ENCODE peak calls at places on chromosomes 11 and 22, in four cellular contexts. One of them, this sample, is unnamed. For H3K4me1, the result is how much of the 10 kb centered on the place peaks cover.

GRCh38 chr22:45201678-45202332 is 38.1 kb downstream of the NUP50 start:
- DNase-seq in H1: peak
- DNase-seq in CD4-positive, CD25-positive, alpha-beta regulatory T cell: no peak
- DNase-seq in CD8-positive, alpha-beta memory T cell: no peak
- DNase-seq in this sample: peak

GRCh38 chr11:27058456-27058855 is 17.8 kb downstream of the BBOX1 start:
- DNase-seq in CD4-positive, CD25-positive, alpha-beta regulatory T cell: no peak
- DNase-seq in CD8-positive, alpha-beta memory T cell: no peak
- DNase-seq in H1: no peak
- DNase-seq in this sample: no peak

GRCh38 chr11:128324531-128325141 is 262.7 kb downstream of the ETS1 start:
- DNase-seq in CD4-positive, CD25-positive, alpha-beta regulatory T cell: peak
- DNase-seq in H1: no peak
- DNase-seq in CD8-positive, alpha-beta memory T cell: peak
- DNase-seq in this sample: no peak

GRCh38 chr22:44360686-44361381 is 48.1 kb upstream of the SHISAL1 start:
- DNase-seq in CD8-positive, alpha-beta memory T cell: no peak
- DNase-seq in CD4-positive, CD25-positive, alpha-beta regulatory T cell: no peak
- DNase-seq in H1: no peak
- DNase-seq in this sample: peak

GRCh38 chr22:36998620-36999351 is 20.5 kb downstream of the TST start:
- DNase-seq in H1: no peak
- DNase-seq in CD8-positive, alpha-beta memory T cell: no peak
- DNase-seq in CD4-positive, CD25-positive, alpha-beta regulatory T cell: no peak
- DNase-seq in this sample: no peak

GRCh38 chr11:120178441-120179070 is 32.3 kb upstream of the OAF start:
- DNase-seq in H1: no peak
- DNase-seq in CD4-positive, CD25-positive, alpha-beta regulatory T cell: no peak
- DNase-seq in CD8-positive, alpha-beta memory T cell: no peak
- DNase-seq in this sample: no peak

GRCh38 chr11:65373839-65374580 is 8.4 kb downstream of the SLC25A45 start:
- DNase-seq in CD4-positive, CD25-positive, alpha-beta regulatory T cell: no peak
- DNase-seq in CD8-positive, alpha-beta memory T cell: no peak
- DNase-seq in H1: no peak
- DNase-seq in this sample: no peak

GRCh38 chr22:29707471-29707870 is 12.3 kb upstream of the CABP7 start:
- DNase-seq in H1: no peak
- DNase-seq in CD4-positive, CD25-positive, alpha-beta regulatory T cell: no peak
- DNase-seq in CD8-positive, alpha-beta memory T cell: no peak
- DNase-seq in this sample: no peak

GRCh38 chr22:18058770-18059169 is 19.0 kb upstream of the PEX26 start:
- DNase-seq in CD4-positive, CD25-positive, alpha-beta regulatory T cell: no peak
- DNase-seq in H1: no peak
- DNase-seq in CD8-positive, alpha-beta memory T cell: no peak
- DNase-seq in this sample: no peak

GRCh38 chr22:38834991-38835390 is 8.8 kb downstream of the NPTXR start:
- DNase-seq in CD8-positive, alpha-beta memory T cell: no peak
- DNase-seq in CD4-positive, CD25-positive, alpha-beta regulatory T cell: no peak
- DNase-seq in H1: no peak
- DNase-seq in this sample: no peak

GRCh38 chr11:66316849-66317251 is at the start of gene CD248:
- DNase-seq in CD8-positive, alpha-beta memory T cell: no peak
- DNase-seq in H1: no peak
- DNase-seq in CD4-positive, CD25-positive, alpha-beta regulatory T cell: no peak
- DNase-seq in this sample: peak

GRCh38 chr11:59614277-59615131 is 1.1 kb downstream of the OSBP start:
- DNase-seq in H1: no peak
- DNase-seq in CD4-positive, CD25-positive, alpha-beta regulatory T cell: no peak
- DNase-seq in CD8-positive, alpha-beta memory T cell: no peak
- DNase-seq in this sample: no peak

GRCh38 chr11:24271798-24272197 is 225.1 kb upstream of the LUZP2 start:
- DNase-seq in CD4-positive, CD25-positive, alpha-beta regulatory T cell: no peak
- DNase-seq in CD8-positive, alpha-beta memory T cell: no peak
- DNase-seq in H1: no peak
- DNase-seq in this sample: no peak

GRCh38 chr11:100573911-100574513 is 113.1 kb upstream of the ARHGAP42 start:
- DNase-seq in CD4-positive, CD25-positive, alpha-beta regulatory T cell: no peak
- DNase-seq in CD8-positive, alpha-beta memory T cell: no peak
- DNase-seq in H1: no peak
- DNase-seq in this sample: no peak

GRCh38 chr11:95835351-95835750 is 45.1 kb downstream of the CEP57 start:
- DNase-seq in CD4-positive, CD25-positive, alpha-beta regulatory T cell: no peak
- DNase-seq in H1: no peak
- DNase-seq in CD8-positive, alpha-beta memory T cell: no peak
- DNase-seq in this sample: no peak

GRCh38 chr22:50613291-50613981 is 12.8 kb downstream of the MAPK8IP2 start:
- DNase-seq in CD8-positive, alpha-beta memory T cell: no peak
- DNase-seq in H1: peak
- DNase-seq in CD4-positive, CD25-positive, alpha-beta regulatory T cell: no peak
- DNase-seq in this sample: no peak

GRCh38 chr11:61037694-61038093 is 64.6 kb upstream of the CD5 start:
- DNase-seq in CD8-positive, alpha-beta memory T cell: no peak
- DNase-seq in CD4-positive, CD25-positive, alpha-beta regulatory T cell: no peak
- DNase-seq in H1: no peak
- DNase-seq in this sample: no peak

DNA sequence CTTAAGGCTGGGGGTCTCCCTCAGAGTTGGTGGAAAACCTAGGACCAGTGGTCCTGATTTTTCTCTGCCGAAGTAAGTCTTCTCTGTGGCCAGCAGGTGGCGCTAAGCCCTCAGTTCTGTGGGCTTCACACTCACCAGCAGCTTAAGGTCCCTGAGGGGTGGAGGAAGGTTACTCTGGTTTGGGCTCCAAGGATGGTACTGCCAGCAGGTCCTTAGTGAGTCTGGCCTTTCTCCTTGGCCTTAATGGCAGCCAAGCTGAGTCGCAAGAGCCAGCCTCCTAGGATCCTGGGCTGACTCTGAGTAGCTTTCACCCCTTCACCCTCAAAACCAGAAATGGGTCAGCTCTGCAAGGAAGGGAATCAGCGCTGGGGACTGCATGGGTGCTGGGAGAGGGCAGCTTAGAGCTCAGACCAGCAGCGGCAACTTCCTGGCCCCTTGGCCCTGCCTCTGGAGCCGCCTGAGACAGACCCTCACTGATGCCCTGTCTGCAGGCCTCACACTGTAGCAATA is 4.4 kb downstream of the KCNJ11 start:
- DNase-seq in H1: peak
- DNase-seq in CD8-positive, alpha-beta memory T cell: peak
- DNase-seq in CD4-positive, CD25-positive, alpha-beta regulatory T cell: peak
- DNase-seq in this sample: peak
- H3K4me3 ChIP-seq in H1: no peak
- H3K4me3 ChIP-seq in CD8-positive, alpha-beta memory T cell: no peak
- H3K4me3 ChIP-seq in CD4-positive, CD25-positive, alpha-beta regulatory T cell: no peak
- H3K4me3 ChIP-seq in this sample: no peak

GRCh38 chr11:6488342-6488741 is 7.0 kb downstream of the TIMM10B start:
- DNase-seq in CD4-positive, CD25-positive, alpha-beta regulatory T cell: no peak
- DNase-seq in H1: no peak
- DNase-seq in CD8-positive, alpha-beta memory T cell: no peak
- DNase-seq in this sample: no peak

GRCh38 chr11:6483015-6483414 is 1.7 kb downstream of the TIMM10B start:
- DNase-seq in CD4-positive, CD25-positive, alpha-beta regulatory T cell: no peak
- DNase-seq in H1: no peak
- DNase-seq in CD8-positive, alpha-beta memory T cell: no peak
- DNase-seq in this sample: no peak

GRCh38 chr11:6486256-6486655 is 5.0 kb downstream of the TIMM10B start:
- DNase-seq in CD8-positive, alpha-beta memory T cell: no peak
- DNase-seq in CD4-positive, CD25-positive, alpha-beta regulatory T cell: no peak
- DNase-seq in H1: no peak
- DNase-seq in this sample: no peak

GRCh38 chr11:6486938-6487337 is 5.6 kb downstream of the TIMM10B start:
- DNase-seq in CD8-positive, alpha-beta memory T cell: no peak
- DNase-seq in H1: no peak
- DNase-seq in CD4-positive, CD25-positive, alpha-beta regulatory T cell: no peak
- DNase-seq in this sample: no peak

GRCh38 chr11:6485661-6486060 is 4.4 kb downstream of the TIMM10B start:
- DNase-seq in CD4-positive, CD25-positive, alpha-beta regulatory T cell: no peak
- DNase-seq in H1: no peak
- DNase-seq in CD8-positive, alpha-beta memory T cell: no peak
- DNase-seq in this sample: no peak
- H3K4me1 ChIP-seq in CD4-positive, CD25-positive, alpha-beta regulatory T cell: under half
- H3K4me1 ChIP-seq in H1: under half
- H3K4me1 ChIP-seq in CD8-positive, alpha-beta memory T cell: under half
- H3K4me1 ChIP-seq in this sample: under half

GRCh38 chr11:76542436-76542835 is 97.6 kb downstream of the EMSY start:
- DNase-seq in CD8-positive, alpha-beta memory T cell: no peak
- DNase-seq in CD4-positive, CD25-positive, alpha-beta regulatory T cell: no peak
- DNase-seq in H1: no peak
- DNase-seq in this sample: no peak

GRCh38 chr11:76543006-76543703 is 98.3 kb downstream of the EMSY start:
- DNase-seq in CD8-positive, alpha-beta memory T cell: no peak
- DNase-seq in H1: no peak
- DNase-seq in CD4-positive, CD25-positive, alpha-beta regulatory T cell: no peak
- DNase-seq in this sample: no peak
- H3K27ac ChIP-seq in CD8-positive, alpha-beta memory T cell: no peak
- H3K27ac ChIP-seq in H1: no peak
- H3K27ac ChIP-seq in CD4-positive, CD25-positive, alpha-beta regulatory T cell: no peak
- H3K27ac ChIP-seq in this sample: no peak

DNA sequence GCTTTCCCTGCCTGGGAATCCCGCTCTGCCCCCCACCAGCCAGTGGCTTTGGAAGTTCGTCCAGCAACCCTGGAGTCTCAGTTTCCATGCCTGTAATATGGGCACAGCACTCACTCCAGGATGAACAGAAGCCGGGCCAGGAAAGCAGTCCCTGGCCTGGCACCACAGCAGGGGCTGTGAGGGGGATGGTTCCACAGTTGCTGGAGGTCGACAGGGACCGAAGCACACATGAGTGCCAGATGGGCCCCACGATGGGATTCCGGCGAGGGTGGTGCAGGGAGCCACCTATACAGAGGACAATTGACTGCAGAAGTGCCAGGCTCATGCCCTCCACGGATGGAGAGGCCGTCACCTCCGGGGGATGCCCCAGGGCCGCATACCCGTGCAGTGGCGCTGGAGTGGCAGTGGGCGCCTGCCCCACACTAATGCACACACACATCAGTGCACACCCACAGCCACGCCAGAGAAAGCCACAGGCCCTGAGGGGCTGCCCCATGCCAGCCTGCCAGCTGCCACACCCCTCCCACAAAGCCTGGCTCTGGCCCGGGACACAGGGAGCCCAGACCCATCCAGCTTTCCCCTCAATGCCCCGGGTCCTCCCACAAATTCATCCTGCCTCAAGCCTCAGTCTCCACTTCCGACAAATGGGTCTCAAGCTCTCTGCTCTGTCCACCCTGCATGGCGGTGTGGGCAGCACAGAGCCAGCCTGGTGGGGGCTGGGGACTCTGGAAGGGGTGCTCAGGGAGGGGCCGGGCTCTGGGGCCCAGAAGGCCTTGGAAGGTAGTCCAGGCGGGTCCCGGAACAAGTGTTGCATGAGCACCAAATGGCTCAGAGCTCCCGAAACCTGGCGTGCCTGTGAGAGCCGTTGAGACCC is 9.7 kb downstream of the ASCL2 start:
- DNase-seq in CD8-positive, alpha-beta memory T cell: no peak
- DNase-seq in CD4-positive, CD25-positive, alpha-beta regulatory T cell: no peak
- DNase-seq in H1: no peak
- DNase-seq in this sample: no peak
- H3K4me3 ChIP-seq in CD8-positive, alpha-beta memory T cell: no peak
- H3K4me3 ChIP-seq in CD4-positive, CD25-positive, alpha-beta regulatory T cell: no peak
- H3K4me3 ChIP-seq in H1: no peak
- H3K4me3 ChIP-seq in this sample: no peak